ENCODE peak calls at places on chromosome 4, in eight cellular contexts. J, W, A, G, C, Y, D and Z are unnamed samples. For H3K4me1 and H3K79me2, the result is how much of the 10 kb centered on the place peaks cover.

GRCh38 chr4:8316251-8316771 is 46.8 kb downstream of the HTRA3 start:
- DNase-seq in J (no peak), A (no peak), Y (no peak), W (no peak), C (no peak), D (no peak), G (no peak), Z (no peak)

GRCh38 chr4:93334003-93334402 is 494.6 kb upstream of the ATOH1 start:
- DNase-seq in C (no peak), G (peak), J (no peak), W (no peak), Y (no peak), D (no peak), A (no peak), Z (no peak)

GRCh38 chr4:156198511-156198910 is 244.8 kb upstream of the CTSO start:
- DNase-seq in C (no peak), J (no peak), Y (no peak), G (no peak), W (no peak), A (no peak), D (no peak), Z (no peak)

GRCh38 chr4:38013461-38014366 is 53.5 kb downstream of the PTTG2 start:
- DNase-seq in Y (no peak), G (peak), A (no peak), C (no peak), D (peak), W (no peak), J (peak), Z (peak)

GRCh38 chr4:54877006-54877405 is 219.2 kb downstream of the KIT start:
- DNase-seq in W (no peak), J (no peak), A (no peak), C (no peak), Y (no peak), G (peak), D (peak), Z (peak)

GRCh38 chr4:6155996-6156395 is 44.4 kb downstream of the JAKMIP1 start:
- DNase-seq in Y (no peak), J (no peak), G (no peak), D (no peak), W (no peak), C (no peak), A (no peak), Z (no peak)

GRCh38 chr4:26858035-26858918 is 2.4 kb upstream of the STIM2 start:
- DNase-seq in G (no peak), C (no peak), W (no peak), J (no peak), A (no peak), Y (no peak), D (no peak), Z (no peak)

GRCh38 chr4:53055274-53055673 is 193.2 kb downstream of the RASL11B start:
- DNase-seq in C (no peak), A (peak), W (no peak), G (peak), Y (no peak), J (no peak), D (peak), Z (peak)

GRCh38 chr4:183987529-183987946 is 82.4 kb downstream of the STOX2 start:
- DNase-seq in Y (peak), C (no peak), D (peak), J (peak), G (peak), A (peak), W (peak), Z (peak)

GRCh38 chr4:92035666-92036065 is 268.1 kb upstream of the GRID2 start:
- DNase-seq in W (no peak), J (no peak), D (no peak), Y (no peak), C (no peak), G (no peak), A (no peak), Z (no peak)

GRCh38 chr4:22522206-22522605 is 6.3 kb upstream of the ADGRA3 start:
- DNase-seq in W (no peak), Y (no peak), A (no peak), C (no peak), D (no peak), G (no peak), J (no peak), Z (no peak)

GRCh38 chr4:88382621-88383020 is 4.0 kb downstream of the HERC6 start:
- DNase-seq in W (no peak), C (no peak), J (no peak), G (no peak), A (no peak), D (peak), Y (no peak), Z (no peak)

GRCh38 chr4:72743078-72743477 is 174.1 kb upstream of the ADAMTS3 start:
- DNase-seq in A (no peak), Y (no peak), G (no peak), C (no peak), D (peak), J (no peak), W (no peak), Z (no peak)

GRCh38 chr4:8762951-8763735 is 108.5 kb downstream of the HMX1 start:
- DNase-seq in Y (no peak), D (no peak), C (no peak), A (no peak), J (no peak), W (no peak), G (no peak), Z (no peak)

GRCh38 chr4:111754003-111754402 is 391.3 kb upstream of the FAM241A start:
- DNase-seq in J (no peak), Y (no peak), G (no peak), D (no peak), C (no peak), A (no peak), W (no peak), Z (no peak)

GRCh38 chr4:126799971-126800722 is 832.6 kb upstream of the INTU start:
- DNase-seq in J (no peak), C (no peak), G (peak), Y (no peak), W (no peak), D (no peak), A (peak), Z (peak)

GRCh38 chr4:5826437-5827107 is 66.3 kb downstream of the CRMP1 start:
- DNase-seq in A (no peak), G (no peak), C (no peak), Y (no peak), W (no peak), J (no peak), D (no peak), Z (no peak)

GRCh38 chr4:23697001-23697528 is 192.8 kb downstream of the PPARGC1A start:
- DNase-seq in W (no peak), A (no peak), J (no peak), D (no peak), Y (peak), G (no peak), C (no peak), Z (no peak)

DNA sequence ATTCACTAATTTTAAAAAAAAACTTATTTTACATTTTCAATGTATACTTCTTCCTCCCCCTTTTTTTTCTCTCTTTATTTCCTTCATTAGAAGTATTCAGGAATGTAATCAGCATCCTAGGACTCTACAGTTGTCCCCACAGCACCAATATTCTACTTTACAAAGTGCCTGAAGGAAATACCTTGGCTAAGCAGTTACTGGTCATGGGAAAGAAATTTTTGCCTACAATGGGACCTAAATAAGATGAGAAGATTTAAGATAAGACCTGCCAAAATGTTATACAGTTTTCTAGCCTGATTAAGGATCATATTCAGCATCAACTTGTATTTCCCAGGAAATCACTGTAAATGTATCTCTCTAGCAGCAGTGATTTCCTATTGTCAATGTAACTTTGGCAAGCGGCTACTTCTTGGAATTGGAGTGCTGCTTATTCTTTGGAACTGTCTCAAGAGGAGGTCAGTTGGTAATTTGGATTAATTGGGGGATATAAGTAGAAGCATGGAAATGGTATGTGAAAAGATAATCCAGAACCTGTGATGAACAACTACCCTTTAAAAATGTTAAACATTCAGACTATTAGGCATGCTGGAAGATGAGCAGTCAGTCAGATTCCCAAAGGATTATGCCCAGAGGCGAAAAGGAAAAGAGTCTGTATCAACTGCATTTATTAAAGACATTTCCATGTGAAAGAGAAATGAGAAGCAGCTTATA is 62.7 kb downstream of the SEC24D start:
- DNase-seq in C (no peak), G (no peak), J (no peak), A (no peak), Y (no peak), W (no peak), D (no peak), Z (peak)
- H3K4me1 ChIP-seq in C (under half), G (under half), J (under half), A (under half), Y (under half), W (under half), D (under half), Z (under half)

GRCh38 chr4:36004231-36004851 is 240.0 kb downstream of the ARAP2 start:
- DNase-seq in G (no peak), J (no peak), D (no peak), A (no peak), Y (no peak), C (no peak), W (no peak), Z (peak)
- H3K79me2 ChIP-seq in G (under half), J (under half), D (under half), A (under half), Y (under half), C (under half), W (under half), Z (under half)

GRCh38 chr4:41746025-41746439 is 2.5 kb downstream of the PHOX2B start:
- DNase-seq in C (no peak), G (no peak), Y (peak), A (no peak), W (no peak), J (no peak), D (no peak), Z (no peak)

GRCh38 chr4:41748788-41749445 is 392 bp upstream of the PHOX2B start:
- DNase-seq in G (no peak), D (no peak), A (no peak), Y (peak), C (no peak), W (no peak), J (no peak), Z (no peak)

GRCh38 chr4:41748074-41748787 is at the start of gene PHOX2B:
- DNase-seq in Y (peak), A (no peak), G (no peak), C (no peak), J (no peak), D (no peak), W (no peak), Z (no peak)

GRCh38 chr4:41746440-41747229 is 1.9 kb downstream of the PHOX2B start:
- DNase-seq in G (no peak), C (no peak), Y (peak), J (no peak), D (no peak), A (no peak), W (no peak), Z (no peak)

GRCh38 chr4:41747230-41748055 is 1.1 kb downstream of the PHOX2B start:
- DNase-seq in C (no peak), J (no peak), W (no peak), G (no peak), A (no peak), D (no peak), Y (peak), Z (no peak)
- TF ChIP-seq EZH2 in C (no peak), J (no peak), W (no peak), G (no peak), A (peak), D (peak), Y (peak), Z (peak)

DNA sequence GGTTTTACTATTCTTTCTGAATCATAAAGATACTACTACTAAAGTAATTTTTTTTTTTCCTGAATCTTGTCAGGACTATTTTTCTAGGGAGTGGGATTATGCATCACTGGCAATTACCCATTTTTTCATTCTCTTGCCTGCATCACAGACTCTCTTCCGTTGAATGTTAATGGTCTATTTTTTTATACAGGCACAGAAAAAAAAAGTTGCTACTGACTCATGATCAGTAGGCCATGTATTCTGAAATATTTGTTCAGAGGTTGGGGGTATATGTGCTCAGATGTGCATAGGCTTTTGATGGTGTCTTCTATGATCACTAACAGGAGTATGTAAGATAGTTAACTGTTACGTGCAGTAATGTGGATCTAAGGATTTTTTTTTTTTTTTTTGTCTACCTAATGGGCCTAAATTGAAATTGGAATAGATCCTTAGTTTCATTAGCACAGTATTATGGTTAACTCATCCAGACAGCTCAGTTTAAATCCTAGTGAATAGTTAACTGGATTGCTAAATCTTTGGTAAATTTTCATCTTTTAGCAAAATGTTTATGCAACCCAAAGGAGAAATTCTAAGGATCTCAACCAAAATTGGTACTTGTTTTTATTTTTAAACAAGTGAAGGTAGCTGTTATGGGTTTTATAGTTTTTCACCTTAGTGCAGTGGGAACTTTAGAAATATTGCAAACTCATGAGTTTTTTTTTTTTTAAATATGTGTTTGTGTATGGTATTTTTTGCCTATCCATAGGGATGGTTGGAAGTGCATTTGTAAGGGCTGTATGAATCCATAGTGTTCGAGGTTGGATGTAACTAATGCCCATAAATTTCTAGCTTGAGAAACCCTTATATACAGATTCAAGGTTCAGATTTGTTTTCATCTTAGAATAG is 12.1 kb downstream of the BMP2K start:
- DNase-seq in Y (no peak), A (no peak), J (no peak), G (no peak), C (no peak), W (no peak), D (no peak), Z (peak)
- H3K4me1 ChIP-seq in Y (under half), A (under half), J (under half), G (under half), C (under half), W (under half), D (under half), Z (under half)

GRCh38 chr4:84955168-84955567 is 11.3 kb downstream of the WDFY3 start:
- DNase-seq in J (no peak), G (no peak), W (no peak), A (no peak), Y (no peak), C (no peak), D (peak), Z (no peak)

GRCh38 chr4:84952004-84952403 is 14.5 kb downstream of the WDFY3 start:
- DNase-seq in W (peak), C (no peak), D (peak), Y (no peak), J (peak), A (peak), G (peak), Z (peak)

GRCh38 chr4:84948056-84948455 is 18.4 kb downstream of the WDFY3 start:
- DNase-seq in C (no peak), G (no peak), J (no peak), W (no peak), Y (no peak), D (no peak), A (no peak), Z (no peak)

GRCh38 chr4:84956014-84956413 is 10.5 kb downstream of the WDFY3 start:
- DNase-seq in J (no peak), G (no peak), Y (no peak), C (no peak), W (no peak), A (no peak), D (peak), Z (no peak)

DNA sequence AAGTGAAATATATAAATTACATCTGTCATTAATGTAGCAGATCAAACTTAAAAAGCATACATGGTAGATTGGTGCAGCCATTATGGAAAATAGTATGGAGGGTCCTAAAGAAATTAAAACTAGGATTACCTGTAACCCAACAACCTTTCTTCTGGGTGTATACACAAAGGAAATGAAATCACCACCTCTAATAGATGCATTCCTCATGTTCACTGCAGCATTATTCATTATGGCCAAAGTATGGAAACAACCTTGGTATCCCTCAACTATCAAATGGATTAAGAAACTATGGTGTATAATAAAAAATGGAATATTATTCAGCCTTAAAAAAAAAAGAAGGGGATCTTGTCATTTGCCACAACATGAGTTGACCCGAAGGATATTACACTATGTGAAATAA is 13.7 kb downstream of the WDFY3 start:
- DNase-seq in Y (no peak), A (no peak), W (no peak), J (no peak), G (no peak), C (no peak), D (peak), Z (no peak)
- H3K79me2 ChIP-seq in Y (half or more), A (half or more), W (half or more), J (half or more), G (half or more), C (under half), D (half or more), Z (half or more)

GRCh38 chr4:140947507-140947906 is 185.8 kb downstream of the RNF150 start:
- DNase-seq in J (no peak), G (no peak), D (peak), A (no peak), Y (no peak), W (no peak), C (no peak), Z (no peak)
- TF ChIP-seq EZH2 in J (no peak), G (no peak), D (no peak), A (no peak), Y (no peak), W (no peak), C (no peak), Z (no peak)

DNA sequence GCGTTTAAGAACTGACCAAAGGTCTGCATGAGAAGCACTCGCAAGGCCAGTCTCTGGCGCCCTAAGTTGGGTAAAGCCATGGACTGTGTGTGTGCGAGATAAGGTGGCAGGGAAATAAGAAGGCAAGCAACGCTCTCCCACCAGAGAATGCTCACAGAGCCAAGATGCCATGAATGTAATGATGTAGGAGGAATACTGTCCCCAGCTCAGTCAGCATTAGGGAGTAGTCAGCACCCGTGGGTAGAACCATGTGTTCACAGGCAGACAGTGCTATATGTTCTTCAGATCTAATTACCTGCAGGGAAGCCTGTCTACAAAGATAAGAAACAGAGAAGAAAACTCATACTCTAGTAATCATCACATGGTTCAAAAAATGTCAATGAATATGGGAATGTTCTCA is 68.8 kb downstream of the SEC24D start:
- DNase-seq in Y (no peak), D (no peak), A (no peak), G (no peak), W (no peak), C (peak), J (no peak), Z (no peak)
- H3K4me1 ChIP-seq in Y (under half), D (under half), A (under half), G (under half), W (under half), C (under half), J (under half), Z (under half)

GRCh38 chr4:176755624-176756023 is 37.1 kb downstream of the VEGFC start:
- DNase-seq in C (no peak), A (no peak), J (no peak), G (peak), W (no peak), D (no peak), Y (no peak), Z (no peak)
- H3K79me2 ChIP-seq in C (under half), A (under half), J (under half), G (half or more), W (under half), D (half or more), Y (under half), Z (half or more)

GRCh38 chr4:182143086-182143821 is 99.9 kb upstream of the TENM3 start:
- DNase-seq in J (no peak), A (peak), Y (peak), D (peak), W (no peak), G (peak), C (no peak), Z (peak)

GRCh38 chr4:182142146-182143085 is 100.8 kb upstream of the TENM3 start:
- DNase-seq in C (no peak), J (no peak), A (peak), Y (peak), G (peak), W (no peak), D (peak), Z (peak)

GRCh38 chr4:182145360-182145905 is 97.8 kb upstream of the TENM3 start:
- DNase-seq in D (peak), A (peak), C (no peak), W (no peak), J (no peak), Y (peak), G (peak), Z (peak)

GRCh38 chr4:182144621-182145359 is 98.4 kb upstream of the TENM3 start:
- DNase-seq in C (no peak), G (peak), J (no peak), A (peak), D (peak), W (no peak), Y (peak), Z (no peak)

GRCh38 chr4:182143822-182144620 is 99.2 kb upstream of the TENM3 start:
- DNase-seq in W (no peak), G (peak), Y (peak), J (no peak), A (peak), D (peak), C (no peak), Z (peak)
- TF ChIP-seq EZH2 in W (no peak), G (peak), Y (no peak), J (no peak), A (peak), D (no peak), C (no peak), Z (no peak)

GRCh38 chr4:151314509-151314908 is 10.9 kb downstream of the SH3D19 start:
- DNase-seq in Y (no peak), G (no peak), J (no peak), D (no peak), W (no peak), A (no peak), C (no peak), Z (no peak)
- H3K4me1 ChIP-seq in Y (under half), G (under half), J (half or more), D (under half), W (under half), A (under half), C (under half), Z (under half)